ENCODE peak calls at places on chromosomes 1 and 21, in seven cellular contexts. D is fibroblast of the conjunctiva; W is stimulated activated CD4-positive, alpha-beta T cell treated with anti-CD3 and anti-CD28 coated beads, Interleukin-2, amount 100 ng/mL, for 48 hours; G is Kasumi-1; Q is upper lobe of right lung; M is AG04450; O is stimulated activated CD8-positive, alpha-beta memory T cell treated with anti-CD3 and anti-CD28 coated beads, Interleukin-7, amount 100 ng/mL, for 24 hours. P is an unnamed sample.

GRCh38 chr1:247825362-247825761 is 1.4 kb upstream of the OR14A16 start:
- DNase-seq in D (no peak), W (no peak), G (no peak), Q (no peak), M (no peak), O (no peak), P (no peak)

GRCh38 chr1:8263806-8264205 is 54.1 kb upstream of the SLC45A1 start:
- DNase-seq in D (no peak), W (no peak), G (no peak), Q (no peak), M (no peak), O (no peak), P (no peak)

GRCh38 chr1:155960081-155960745 is 18.1 kb downstream of the ARHGEF2 start:
- DNase-seq in D (no peak), W (no peak), G (no peak), Q (no peak), M (no peak), O (no peak), P (no peak)

GRCh38 chr1:218211241-218211640 is 73.9 kb upstream of the RRP15 start:
- DNase-seq in D (no peak), W (no peak), G (no peak), Q (no peak), M (no peak), O (no peak), P (no peak)

GRCh38 chr1:224632381-224632871 is 16.3 kb downstream of the CNIH3 start:
- DNase-seq in D (no peak), W (no peak), G (no peak), Q (no peak), M (peak), O (no peak), P (no peak)

GRCh38 chr21:45499970-45500575 is 42.2 kb downstream of the SLC19A1 start:
- DNase-seq in D (no peak), W (no peak), G (no peak), Q (peak), M (no peak), O (no peak), P (no peak)

GRCh38 chr1:93471911-93472310 is 24.0 kb downstream of the FNBP1L start:
- DNase-seq in D (peak), W (no peak), G (no peak), Q (no peak), M (peak), O (no peak), P (no peak)

GRCh38 chr21:45590726-45591618 is 48.7 kb upstream of the SLC19A1 start:
- DNase-seq in D (no peak), W (peak), G (no peak), Q (peak), M (no peak), O (peak), P (peak)

GRCh38 chr1:17539526-17540254 is at the start of gene ARHGEF10L:
- DNase-seq in D (no peak), W (no peak), G (no peak), Q (peak), M (no peak), O (no peak), P (no peak)

GRCh38 chr1:21594935-21595897 is 73.9 kb downstream of the RAP1GAP start:
- DNase-seq in D (peak), W (peak), G (peak), Q (peak), M (no peak), O (peak), P (peak)

GRCh38 chr1:103538226-103538625 is 12.7 kb downstream of the RNPC3 start:
- DNase-seq in D (no peak), W (no peak), G (no peak), Q (no peak), M (no peak), O (no peak), P (no peak)

GRCh38 chr1:203537806-203538464 is 44.0 kb downstream of the OPTC start:
- DNase-seq in D (no peak), W (no peak), G (no peak), Q (peak), M (peak), O (no peak), P (no peak)

GRCh38 chr1:151711940-151712339 is 4.7 kb downstream of the CELF3 start:
- DNase-seq in D (no peak), W (no peak), G (no peak), Q (no peak), M (no peak), O (no peak), P (no peak)

GRCh38 chr1:108670131-108670773 is 9.4 kb upstream of the HENMT1 start:
- DNase-seq in D (no peak), W (no peak), G (no peak), Q (no peak), M (no peak), O (no peak), P (no peak)

GRCh38 chr1:101388904-101389546 is 152.2 kb downstream of the S1PR1 start:
- DNase-seq in D (no peak), W (no peak), G (no peak), Q (no peak), M (no peak), O (no peak), P (no peak)

GRCh38 chr21:38773108-38774061 is 32.3 kb upstream of the ETS2 start:
- DNase-seq in D (peak), W (no peak), G (no peak), Q (no peak), M (peak), O (no peak), P (no peak)

GRCh38 chr1:200029624-200030074 is 2.1 kb downstream of the NR5A2 start:
- DNase-seq in D (no peak), W (no peak), G (no peak), Q (no peak), M (no peak), O (no peak), P (no peak)

P was measured in effector CD4-positive, alpha-beta T cell.